ENCODE peak calls at places on chromosomes 3 and 15, in five cellular contexts. O is neural progenitor cell, F is psoas muscle, G is GM23338, C is SJSA1. Z is an unnamed sample.

GRCh38 chr3:88334187-88334868 is 184.6 kb downstream of the C3orf38 start:
- DNase-seq in G (no peak), F (no peak), C (no peak), O (no peak), Z (no peak)

GRCh38 chr3:107438671-107439070 is 61.4 kb downstream of the CCDC54 start:
- DNase-seq in F (no peak), O (no peak), G (no peak), C (no peak), Z (no peak)

GRCh38 chr3:196918968-196919367 is 23.4 kb downstream of the NCBP2 start:
- DNase-seq in O (peak; percentile 38), G (no peak), F (no peak), C (no peak), Z (no peak)

GRCh38 chr3:182911782-182912111 is 68.6 kb downstream of the DCUN1D1 start:
- DNase-seq in O (peak; percentile 27), C (no peak), G (no peak), F (no peak), Z (peak; percentile 29)

GRCh38 chr15:64150236-64150578 is 1.3 kb upstream of the SNX22 start:
- DNase-seq in G (no peak), F (no peak), O (no peak), C (no peak), Z (no peak)

GRCh38 chr3:197345381-197345780 is 47.0 kb upstream of the DLG1 start:
- DNase-seq in F (no peak), C (no peak), O (no peak), G (no peak), Z (no peak)

GRCh38 chr3:11593318-11594034 is 50.2 kb downstream of the VGLL4 start:
- DNase-seq in G (no peak), O (peak; percentile 39), F (no peak), C (no peak), Z (no peak)

GRCh38 chr3:194306109-194306686 is 44.9 kb downstream of the CPN2 start:
- DNase-seq in G (no peak), O (no peak), C (no peak), F (no peak), Z (no peak)

GRCh38 chr15:60733196-60733595 is 254.3 kb upstream of the ICE2 start:
- DNase-seq in F (no peak), O (no peak), C (no peak), G (no peak), Z (no peak)

GRCh38 chr3:102443021-102443420 is 8.2 kb downstream of the ZPLD1 start:
- DNase-seq in C (no peak), G (no peak), F (no peak), O (no peak), Z (no peak)

GRCh38 chr3:14633819-14634424 is 17.6 kb upstream of the CCDC174 start:
- DNase-seq in F (peak; percentile 55), C (no peak), O (peak; percentile 76), G (peak; percentile 80), Z (no peak)

GRCh38 chr3:37621771-37622170 is 239.9 kb upstream of the CTDSPL start:
- DNase-seq in F (no peak), C (no peak), O (no peak), G (no peak), Z (no peak)

GRCh38 chr15:84400820-84401219 is 165.2 kb downstream of the GOLGA6L4 start:
- DNase-seq in F (no peak), G (peak; percentile 25), C (peak; percentile 34), O (no peak), Z (no peak)

GRCh38 chr15:85751731-85752421 is 42.8 kb downstream of the KLHL25 start:
- DNase-seq in C (no peak), O (peak; percentile 72), G (peak; percentile 77), F (no peak), Z (no peak)

GRCh38 chr3:54859204-54859603 is 68.7 kb downstream of the LRTM1 start:
- DNase-seq in O (no peak), C (no peak), F (no peak), G (no peak), Z (peak; percentile 88)

GRCh38 chr3:50609071-50609742 is 2.4 kb downstream of the CISH start:
- DNase-seq in G (no peak), C (no peak), F (no peak), O (no peak), Z (no peak)

GRCh38 chr3:30642715-30643361 is 36.4 kb downstream of the TGFBR2 start:
- DNase-seq in O (no peak), F (no peak), C (no peak), G (no peak), Z (no peak)

GRCh38 chr15:77710171-77710570 is 77.5 kb upstream of the LINGO1 start:
- DNase-seq in G (no peak), C (no peak), O (peak; percentile 56), F (no peak), Z (no peak)

GRCh38 chr3:126578702-126579101 is 20.0 kb upstream of the C3orf22 start:
- DNase-seq in F (no peak), C (no peak), G (no peak), O (no peak), Z (no peak)

DNA sequence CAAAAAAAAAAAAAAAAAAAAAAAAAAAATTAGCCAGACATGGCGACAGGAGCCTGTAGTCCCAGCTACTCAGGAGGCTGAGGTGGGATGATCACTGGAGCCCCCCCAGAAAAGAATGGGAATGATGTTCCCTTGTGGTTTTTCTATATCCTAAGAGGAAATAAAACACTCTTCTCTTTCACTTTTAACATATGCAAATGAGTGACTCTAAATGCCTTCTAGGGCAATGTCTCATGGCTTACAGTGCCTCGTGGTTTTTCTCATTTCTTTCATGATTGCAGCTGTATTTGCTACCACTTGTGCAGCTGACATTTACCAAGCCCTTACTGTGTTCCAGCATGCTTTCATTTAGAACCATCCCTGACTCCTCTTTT is 26.4 kb downstream of the STOML1 start:
- DNase-seq in F (no peak), G (peak; percentile 6), O (no peak), C (no peak), Z (peak; percentile 69)
- H3K27ac ChIP-seq in F (no peak overlapping the region), G (no peak overlapping the region), O (no peak overlapping the region), C (no peak overlapping the region), Z (no peak overlapping the region)

GRCh38 chr3:44117736-44118135 is 124.0 kb upstream of the TOPAZ1 start:
- DNase-seq in O (no peak), C (no peak), F (no peak), G (peak; percentile 34), Z (no peak)
- H3K27me3 ChIP-seq in O (no peaks in the 10 kb centered on the region), C (no peaks in the 10 kb centered on the region), F (peaks cover 5% of the 10 kb centered on the region), G (no peaks in the 10 kb centered on the region), Z (no peaks in the 10 kb centered on the region)

GRCh38 chr3:66812126-66812525 is 186.0 kb upstream of the KBTBD8 start:
- DNase-seq in F (no peak), C (no peak), G (no peak), O (no peak), Z (peak; percentile 52)
- H3K27ac ChIP-seq in F (no peak overlapping the region), C (no peak overlapping the region), G (no peak overlapping the region), O (no peak overlapping the region), Z (no peak overlapping the region)

GRCh38 chr3:147359177-147360062 is 46.9 kb downstream of the ZIC4 start:
- DNase-seq in G (peak; percentile 64), F (no peak), O (peak; percentile 79), C (no peak), Z (no peak)

GRCh38 chr3:147356145-147356908 is 50.0 kb downstream of the ZIC4 start:
- DNase-seq in G (no peak), O (no peak), C (no peak), F (no peak), Z (no peak)

GRCh38 chr3:147356909-147357733 is 49.2 kb downstream of the ZIC4 start:
- DNase-seq in O (peak; percentile 88), C (no peak), F (no peak), G (peak; percentile 92), Z (no peak)

GRCh38 chr3:147360936-147361670 is 45.2 kb downstream of the ZIC4 start:
- DNase-seq in O (peak; percentile 89), F (no peak), C (no peak), G (peak; percentile 80), Z (no peak)

DNA sequence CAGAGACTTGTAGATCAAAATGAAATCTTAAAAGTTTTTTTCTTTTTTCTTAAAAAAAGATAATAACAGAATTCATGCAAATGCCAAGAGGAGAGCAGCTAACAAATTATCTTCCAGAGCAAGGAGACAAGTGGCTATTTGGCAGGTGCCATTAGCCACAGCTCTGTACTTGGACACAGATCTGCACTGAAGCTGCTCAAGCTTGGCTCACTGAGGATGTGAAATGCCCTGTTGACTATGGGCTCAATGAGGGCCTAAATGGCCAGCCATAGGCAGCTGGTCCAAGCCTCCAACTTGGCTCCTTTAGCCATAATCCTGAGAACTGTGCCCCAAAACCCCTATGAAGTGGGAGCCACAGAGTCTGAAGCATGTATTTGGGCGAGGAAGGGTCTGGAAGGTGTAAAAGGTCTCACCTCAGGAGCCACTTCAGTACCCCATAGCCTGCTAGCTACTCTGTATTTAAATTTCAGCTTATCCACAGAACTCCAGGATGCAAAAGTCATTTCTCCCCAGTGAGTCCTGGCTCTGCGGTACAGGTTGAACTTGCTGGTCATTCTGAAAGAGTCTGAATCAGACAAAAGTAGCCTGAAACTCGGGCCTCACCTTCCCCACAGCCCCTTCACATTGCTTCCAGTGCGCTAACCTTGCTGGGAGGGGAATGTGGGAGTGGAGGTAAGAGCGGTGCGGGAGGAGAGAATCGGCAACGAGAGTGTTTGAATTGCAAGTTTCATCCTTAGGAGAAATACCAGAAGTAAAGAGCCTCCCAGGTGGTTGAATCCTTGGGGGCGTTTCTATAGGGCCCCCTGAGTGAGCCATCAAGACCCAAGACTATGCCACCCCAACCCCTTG is 48.0 kb downstream of the ZIC4 start:
- DNase-seq in C (no peak), F (no peak), O (no peak), G (peak; percentile 69), Z (no peak)
- H3K27me3 ChIP-seq in C (peaks cover 18% of the 10 kb centered on the region), F (peaks cover 78% of the 10 kb centered on the region), O (peaks cover 84% of the 10 kb centered on the region), G (peaks cover 100% of the 10 kb centered on the region), Z (peaks cover 84% of the 10 kb centered on the region)

GRCh38 chr3:138007898-138008297 is 2.1 kb upstream of the CLDN18 start:
- DNase-seq in C (no peak), G (no peak), O (no peak), F (no peak), Z (no peak)

GRCh38 chr3:138010273-138010590 is 267 bp downstream of the CLDN18 start:
- DNase-seq in F (no peak), G (no peak), O (no peak), C (no peak), Z (no peak)

GRCh38 chr3:138011722-138012121 is 1.8 kb downstream of the CLDN18 start:
- DNase-seq in G (no peak), F (no peak), O (no peak), C (no peak), Z (no peak)

GRCh38 chr3:138012526-138012925 is 2.6 kb downstream of the CLDN18 start:
- DNase-seq in F (no peak), C (no peak), G (no peak), O (no peak), Z (no peak)

GRCh38 chr3:138009476-138010272 is at the start of gene CLDN18:
- DNase-seq in C (no peak), G (peak; percentile 63), O (no peak), F (no peak), Z (no peak)
- H3K27ac ChIP-seq in C (no peak within 1 kb of the TSS), G (no peak within 1 kb of the TSS), O (no peak within 1 kb of the TSS), F (no peak within 1 kb of the TSS), Z (no peak within 1 kb of the TSS)

GRCh38 chr3:15808679-15809078 is 10.9 kb upstream of the ANKRD28 start:
- DNase-seq in G (no peak), F (no peak), O (no peak), C (no peak), Z (no peak)
- H3K27me3 ChIP-seq in G (no peaks in the 10 kb centered on the region), F (no peaks in the 10 kb centered on the region), O (no peaks in the 10 kb centered on the region), C (no peaks in the 10 kb centered on the region), Z (no peaks in the 10 kb centered on the region)

Z was measured in foreskin keratinocyte.